ENCODE peak calls at places on chromosomes 12 and 14, in seven cellular contexts. U is Peyer's patch, S is transverse colon, X is HFF-Myc, O is brain microvascular endothelial cell, E is A549, L is tibial artery. I is an unnamed sample.

GRCh38 chr14:72513994-72514659 is 379.8 kb downstream of the DPF3 start:
- DNase-seq in U (no peak), S (no peak), X (peak; percentile 26), O (no peak), E (peak; percentile 44), L (no peak), I (peak; percentile 11)

GRCh38 chr12:11922361-11922760 is 148.4 kb upstream of the BCL2L14 start:
- DNase-seq in U (no peak), S (no peak), X (no peak), O (no peak), E (no peak), L (no peak), I (no peak)

GRCh38 chr14:32298346-32298745 is 30.8 kb upstream of the AKAP6 start:
- DNase-seq in U (no peak), S (no peak), X (no peak), O (no peak), E (no peak), L (no peak), I (no peak)

GRCh38 chr14:61281186-61281676 is at the start of gene TMEM30B:
- DNase-seq in U (peak; percentile 94), S (peak; percentile 92), X (no peak), O (no peak), E (no peak), L (no peak), I (no peak)

GRCh38 chr14:99354166-99354875 is 82.3 kb upstream of the BCL11B start:
- DNase-seq in U (no peak), S (no peak), X (no peak), O (no peak), E (no peak), L (no peak), I (no peak)

GRCh38 chr12:123260081-123260480 is 11.6 kb downstream of the CDK2AP1 start:
- DNase-seq in U (no peak), S (no peak), X (no peak), O (no peak), E (no peak), L (no peak), I (no peak)

GRCh38 chr14:21699551-21699950 is 25.9 kb upstream of the OR4E1 start:
- DNase-seq in U (no peak), S (no peak), X (no peak), O (no peak), E (no peak), L (no peak), I (no peak)

GRCh38 chr12:94174576-94174975 is 26.2 kb downstream of the PLXNC1 start:
- DNase-seq in U (no peak), S (peak; percentile 63), X (no peak), O (no peak), E (no peak), L (no peak), I (no peak)

GRCh38 chr14:50944647-50945413 is 547 bp upstream of the PYGL start:
- DNase-seq in U (peak; percentile 56), S (peak; percentile 63), X (no peak), O (no peak), E (peak; percentile 75), L (peak; percentile 79), I (no peak)

GRCh38 chr12:118958520-118958919 is 22.8 kb upstream of the SRRM4 start:
- DNase-seq in U (no peak), S (no peak), X (no peak), O (no peak), E (no peak), L (no peak), I (no peak)

GRCh38 chr12:132506328-132506727 is 16.4 kb downstream of the FBRSL1 start:
- DNase-seq in U (no peak), S (no peak), X (no peak), O (no peak), E (no peak), L (no peak), I (no peak)

GRCh38 chr12:132508860-132509732 is 19.1 kb downstream of the FBRSL1 start:
- DNase-seq in U (no peak), S (no peak), X (no peak), O (no peak), E (no peak), L (no peak), I (no peak)

GRCh38 chr12:132508248-132508740 is 18.3 kb downstream of the FBRSL1 start:
- DNase-seq in U (no peak), S (no peak), X (no peak), O (no peak), E (no peak), L (no peak), I (no peak)

GRCh38 chr12:132506730-132507538 is 17.0 kb downstream of the FBRSL1 start:
- DNase-seq in U (no peak), S (peak; percentile 31), X (peak; percentile 61), O (peak; percentile 71), E (no peak), L (peak; percentile 88), I (peak; percentile 16)

GRCh38 chr12:132507656-132508055 is 17.7 kb downstream of the FBRSL1 start:
- DNase-seq in U (no peak), S (no peak), X (no peak), O (no peak), E (no peak), L (no peak), I (no peak)
- TF ChIP-seq CTCF in U (no peak), S (no peak), X (no peak), O (peak; percentile 18), E (no peak), L (no peak), I (peak; percentile 25)

GRCh38 chr12:80849367-80849766 is 88.4 kb downstream of the LIN7A start:
- DNase-seq in U (no peak), S (no peak), X (no peak), O (no peak), E (no peak), L (no peak), I (no peak)

GRCh38 chr12:80848858-80849257 is 88.9 kb downstream of the LIN7A start:
- DNase-seq in U (no peak), S (no peak), X (no peak), O (no peak), E (no peak), L (no peak), I (no peak)

GRCh38 chr12:80847575-80847974 is 90.2 kb downstream of the LIN7A start:
- DNase-seq in U (no peak), S (no peak), X (no peak), O (no peak), E (no peak), L (no peak), I (no peak)

DNA sequence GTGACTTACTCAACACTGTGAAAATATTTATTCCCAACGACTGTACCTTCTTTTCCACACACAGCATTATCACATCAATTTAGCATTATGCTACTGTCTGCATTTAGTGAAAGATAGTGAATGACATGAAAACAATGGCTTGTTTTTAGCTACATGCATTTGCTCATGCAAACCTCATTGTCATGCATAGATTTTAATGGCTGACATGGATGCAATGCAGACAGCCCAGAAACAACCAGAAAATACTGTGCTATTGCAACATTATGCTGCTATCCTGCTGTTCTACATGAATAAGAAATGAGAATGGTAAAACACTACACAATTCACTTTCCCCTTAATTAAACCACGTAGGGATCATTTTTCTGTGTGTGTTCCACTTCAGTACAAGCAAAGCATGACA is 90.8 kb downstream of the LIN7A start:
- DNase-seq in U (no peak), S (no peak), X (no peak), O (no peak), E (no peak), L (no peak), I (no peak)
- H3K4me3 ChIP-seq in U (no peak overlapping the region), S (no peak overlapping the region), X (no peak overlapping the region), O (no peak overlapping the region), E (no peak overlapping the region), L (no peak overlapping the region), I (no peak overlapping the region)

GRCh38 chr14:92348154-92348553 is 25.2 kb downstream of the SLC24A4 start:
- DNase-seq in U (no peak), S (peak; percentile 30), X (no peak), O (no peak), E (peak; percentile 89), L (no peak), I (no peak)

GRCh38 chr14:92356677-92357076 is 33.7 kb downstream of the SLC24A4 start:
- DNase-seq in U (no peak), S (no peak), X (no peak), O (no peak), E (no peak), L (no peak), I (no peak)

GRCh38 chr14:92351750-92352149 is 28.8 kb downstream of the SLC24A4 start:
- DNase-seq in U (no peak), S (no peak), X (no peak), O (no peak), E (no peak), L (no peak), I (no peak)

GRCh38 chr14:92353447-92353846 is 30.5 kb downstream of the SLC24A4 start:
- DNase-seq in U (no peak), S (no peak), X (no peak), O (no peak), E (no peak), L (no peak), I (no peak)

DNA sequence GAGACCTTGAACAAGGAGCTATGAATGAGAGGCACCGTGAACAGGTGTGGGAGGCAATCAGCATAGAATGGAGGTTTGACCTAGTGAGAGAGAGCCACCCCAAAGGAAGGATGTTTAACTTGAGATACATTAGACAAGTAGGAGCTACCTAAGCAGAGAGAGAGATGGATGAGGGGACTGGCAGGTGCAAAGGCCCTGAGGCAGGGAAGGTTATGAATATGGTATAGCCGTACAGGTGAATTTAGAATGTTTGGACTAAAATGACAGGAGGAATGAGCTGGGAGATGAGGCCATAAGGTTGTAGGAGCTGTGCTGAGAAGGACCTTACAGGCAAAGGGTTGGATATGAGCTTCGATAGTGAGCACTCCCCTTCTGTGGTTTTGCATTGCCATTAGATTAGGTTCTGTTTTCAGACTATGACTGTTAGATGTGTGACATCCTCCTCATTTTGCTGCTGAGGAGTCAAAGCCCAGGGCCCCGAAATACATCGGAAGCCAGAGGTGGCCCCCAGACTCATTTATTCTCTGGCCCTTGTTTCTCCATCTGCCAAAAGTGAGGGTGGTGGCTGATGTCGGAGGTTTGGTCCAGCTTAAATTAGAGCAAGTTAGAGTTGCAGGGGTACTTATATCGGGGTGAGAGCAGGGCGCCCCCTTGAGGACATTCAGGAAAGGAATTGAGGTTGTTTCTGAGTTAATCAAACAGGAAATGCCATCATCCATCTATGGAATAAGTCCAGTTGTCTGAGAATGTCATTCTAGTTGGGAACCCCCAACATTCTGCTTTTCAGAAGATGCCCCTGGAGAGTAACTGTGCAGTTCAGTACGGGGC is 29.4 kb downstream of the SLC24A4 start:
- DNase-seq in U (no peak), S (no peak), X (no peak), O (peak; percentile 5), E (peak; percentile 61), L (no peak), I (no peak)
- TF ChIP-seq CTCF in U (no peak), S (no peak), X (peak; percentile 62), O (peak; percentile 51), E (peak; percentile 49), L (peak; percentile 5), I (peak; percentile 45)

DNA sequence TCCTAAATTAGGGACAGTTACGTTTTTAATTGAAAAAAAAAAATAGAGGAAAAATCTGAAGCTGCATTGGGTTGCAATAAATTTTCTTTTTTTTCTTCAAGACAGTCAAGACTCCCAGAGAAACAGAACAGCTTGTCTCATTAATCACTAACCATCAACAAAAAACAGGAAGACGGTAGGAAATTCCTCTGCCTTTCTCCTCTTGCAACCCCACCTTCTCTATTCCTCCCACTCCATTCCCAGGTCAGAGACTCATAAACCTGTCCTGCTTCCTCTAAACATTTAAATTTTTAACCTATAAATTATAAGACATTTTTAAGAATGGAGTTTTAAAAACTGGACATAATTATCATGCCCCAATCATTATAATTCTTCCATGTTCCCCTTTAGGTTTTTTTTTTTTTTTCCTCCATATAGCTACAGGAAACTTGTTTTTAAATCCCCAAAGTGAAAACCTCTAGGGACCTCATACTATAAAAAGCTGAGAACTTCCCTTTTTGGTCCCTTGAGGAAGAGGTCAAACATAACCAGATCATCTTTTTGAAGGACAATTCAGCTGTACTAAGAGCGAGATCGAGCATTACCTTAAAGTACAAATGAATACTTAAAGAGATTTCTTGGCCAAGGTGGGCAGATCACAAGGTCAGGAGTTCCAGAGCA is 36.0 kb downstream of the CPM start:
- DNase-seq in U (no peak), S (no peak), X (no peak), O (no peak), E (no peak), L (no peak), I (no peak)
- H3K4me3 ChIP-seq in U (no peak overlapping the region), S (no peak overlapping the region), X (no peak overlapping the region), O (no peak overlapping the region), E (no peak overlapping the region), L (no peak overlapping the region), I (no peak overlapping the region)